ENCODE peak calls at places on chromosomes 4 and X, in eight cellular contexts. M is fibroblast of lung, K is right lobe of liver, O is IMR-90, A is dorsolateral prefrontal cortex, V is uterus, N is tibial artery, Z is lung. H is an unnamed sample.

GRCh38 chr4:829761-830655 is 4.1 kb upstream of the CPLX1 start:
- DNase-seq in M (no peak), K (no peak), O (no peak), A (no peak), V (no peak), N (peak; percentile 61), Z (no peak), H (no peak)

GRCh38 chr4:12239897-12240636 is 811.4 kb upstream of the HS3ST1 start:
- DNase-seq in M (no peak), K (no peak), O (no peak), A (no peak), V (no peak), N (no peak), Z (no peak), H (no peak)

GRCh38 chrX:24993887-24994286 is 21.9 kb downstream of the ARX start:
- DNase-seq in M (no peak), K (no peak), O (no peak), A (no peak), V (no peak), N (no peak), Z (no peak), H (no peak)

GRCh38 chrX:132875705-132876508 is 82.5 kb downstream of the HS6ST2 start:
- DNase-seq in M (no peak), K (no peak), O (no peak), A (no peak), V (no peak), N (no peak), Z (no peak), H (no peak)

GRCh38 chr4:83251074-83251835 is 33.3 kb downstream of the COQ2 start:
- DNase-seq in M (no peak), K (no peak), O (no peak), A (no peak), V (no peak), N (no peak), Z (no peak), H (no peak)

GRCh38 chr4:134935320-134935719 is 733.7 kb upstream of the PABPC4L start:
- DNase-seq in M (no peak), K (no peak), O (no peak), A (peak; percentile 31), V (no peak), N (no peak), Z (no peak), H (no peak)

GRCh38 chr4:138897818-138898226 is 117.8 kb upstream of the NOCT start:
- DNase-seq in M (peak; percentile 98), K (no peak), O (peak; percentile 94), A (no peak), V (no peak), N (no peak), Z (no peak), H (no peak)

GRCh38 chr4:158997660-158998349 is 105.1 kb upstream of the RAPGEF2 start:
- DNase-seq in M (no peak), K (no peak), O (no peak), A (no peak), V (no peak), N (no peak), Z (no peak), H (no peak)

GRCh38 chrX:72409993-72410392 is 104.3 kb upstream of the CITED1 start:
- DNase-seq in M (no peak), K (no peak), O (no peak), A (no peak), V (no peak), N (no peak), Z (no peak), H (no peak)

GRCh38 chrX:27915617-27916016 is 65.6 kb downstream of the DCAF8L1 start:
- DNase-seq in M (peak; percentile 12), K (no peak), O (peak; percentile 24), A (no peak), V (no peak), N (no peak), Z (no peak), H (no peak)

GRCh38 chr4:47209833-47210232 is 178.5 kb downstream of the GABRB1 start:
- DNase-seq in M (peak; percentile 94), K (no peak), O (peak; percentile 90), A (no peak), V (no peak), N (no peak), Z (no peak), H (no peak)

GRCh38 chr4:186416451-186417060 is 138.8 kb downstream of the MTNR1A start:
- DNase-seq in M (no peak), K (no peak), O (no peak), A (no peak), V (no peak), N (no peak), Z (no peak), H (no peak)

DNA sequence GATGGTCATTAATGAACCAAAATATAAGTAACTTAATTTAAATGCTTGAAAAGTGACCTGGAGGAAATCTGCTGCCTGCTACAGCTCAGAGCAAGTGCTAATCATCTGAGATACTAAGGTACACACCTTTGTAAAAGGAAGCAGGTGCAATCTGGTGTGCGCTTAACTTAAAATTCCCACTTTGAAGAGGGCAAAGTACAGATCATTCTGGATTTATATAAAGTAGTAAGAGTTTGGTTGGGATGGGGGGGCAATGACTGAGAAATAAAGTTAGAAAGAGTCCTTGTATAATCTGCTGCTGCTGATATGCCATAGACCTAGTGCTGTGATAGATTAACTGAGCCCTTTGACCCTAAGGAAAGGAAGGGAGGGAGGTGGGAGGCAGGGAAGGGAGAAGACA is 141.0 kb downstream of the MTNR1A start:
- DNase-seq in M (no peak), K (no peak), O (no peak), A (no peak), V (no peak), N (no peak), Z (no peak), H (no peak)
- TF ChIP-seq CTCF in M (no peak), K (no peak), O (no peak), A (no peak), V (no peak), N (no peak), Z (no peak), H (no peak)

DNA sequence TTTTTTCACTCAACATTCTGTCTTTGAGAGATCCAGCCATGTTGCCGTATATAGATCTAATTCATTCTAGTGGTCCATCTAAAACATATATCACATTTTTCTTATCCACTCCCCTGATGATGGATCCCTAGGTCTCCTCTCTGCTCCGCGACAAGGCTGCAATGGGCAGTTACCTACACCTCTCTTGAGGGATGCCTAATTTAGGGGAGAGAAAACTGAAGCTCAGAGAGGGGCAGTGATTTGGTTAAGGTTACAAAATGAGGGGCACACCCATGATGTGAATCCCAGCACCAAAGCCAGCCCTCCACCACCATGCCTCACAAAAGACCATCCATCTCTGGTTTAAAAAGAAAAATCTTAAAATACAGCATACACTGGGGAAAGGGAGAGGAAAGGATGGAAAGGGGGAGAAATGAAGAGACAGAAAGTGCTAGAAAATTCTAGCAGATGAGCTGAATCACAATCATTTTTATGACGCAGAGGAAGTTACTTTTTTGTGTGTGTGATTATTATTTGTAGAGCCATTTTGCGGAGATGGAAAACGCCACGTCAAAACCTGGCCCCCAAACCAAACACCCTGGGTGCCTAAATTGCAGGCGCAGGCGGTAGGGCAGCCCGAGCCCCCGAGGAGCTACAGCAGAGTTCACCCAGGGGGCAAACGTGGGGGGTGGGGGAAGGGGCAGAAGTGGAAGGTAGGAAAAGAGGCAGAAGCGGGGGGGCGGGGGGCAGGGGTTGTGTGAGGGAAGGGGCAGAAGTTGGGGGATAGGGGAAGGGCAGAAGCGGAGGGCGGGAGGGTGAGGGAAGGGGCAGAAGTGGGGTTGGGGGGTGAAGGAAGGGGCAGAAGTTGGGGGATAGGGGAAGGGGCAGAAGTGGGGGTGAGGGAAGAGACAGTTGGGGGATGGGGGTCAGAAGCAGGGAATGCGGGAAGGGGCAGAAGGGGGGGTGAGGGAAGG is 1.3 kb upstream of the TSPYL2 start:
- DNase-seq in M (peak; percentile 19), K (no peak), O (peak; percentile 43), A (no peak), V (no peak), N (no peak), Z (no peak), H (no peak)
- H3K4me3 ChIP-seq in M (peak overlapping the region; percentile 28), K (no peak overlapping the region), O (peak overlapping the region; percentile 30), A (peak overlapping the region; percentile 19), V (peak overlapping the region; percentile 24), N (peak overlapping the region; percentile 88), Z (no peak overlapping the region), H (peak overlapping the region; percentile 77)

DNA sequence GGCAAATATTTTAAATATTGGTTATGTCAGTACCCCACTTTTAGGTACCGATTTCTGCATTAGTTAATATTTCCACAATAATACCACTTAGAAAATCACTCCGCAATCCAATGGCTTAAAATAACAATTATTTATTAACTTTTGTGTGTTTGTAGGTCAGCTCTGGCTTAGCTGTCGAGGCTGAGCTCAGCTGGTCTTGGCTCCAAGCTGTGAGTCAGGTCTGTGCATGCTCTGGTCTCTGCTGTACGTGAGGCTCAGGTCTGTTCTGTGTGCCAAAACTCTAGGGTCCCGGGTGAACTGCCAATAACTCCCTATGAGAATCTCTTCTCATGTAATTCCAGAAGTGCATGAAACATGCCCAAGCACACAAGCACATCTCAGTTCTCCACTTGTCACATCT is 245.8 kb upstream of the GK2 start:
- DNase-seq in M (no peak), K (no peak), O (no peak), A (no peak), V (no peak), N (no peak), Z (no peak), H (no peak)
- H3K27ac ChIP-seq in M (no peak overlapping the region), K (no peak overlapping the region), O (peak overlapping the region; percentile 44), A (no peak overlapping the region), V (no peak overlapping the region), N (peak overlapping the region; percentile 45), Z (no peak overlapping the region), H (no peak overlapping the region)

GRCh38 chr4:156201050-156201449 is 247.4 kb upstream of the CTSO start:
- DNase-seq in M (no peak), K (no peak), O (no peak), A (no peak), V (no peak), N (no peak), Z (no peak), H (no peak)
- TF ChIP-seq CTCF in M (no peak), K (no peak), O (no peak), A (no peak), V (no peak), N (no peak), Z (no peak), H (no peak)

GRCh38 chr4:2666722-2667247 is 89.4 kb downstream of the TNIP2 start:
- DNase-seq in M (no peak), K (no peak), O (no peak), A (no peak), V (no peak), N (no peak), Z (no peak), H (no peak)
- H3K4me3 ChIP-seq in M (peak overlapping the region; percentile 23), K (no peak overlapping the region), O (no peak overlapping the region), A (no peak overlapping the region), V (no peak overlapping the region), N (no peak overlapping the region), Z (no peak overlapping the region), H (no peak overlapping the region)

DNA sequence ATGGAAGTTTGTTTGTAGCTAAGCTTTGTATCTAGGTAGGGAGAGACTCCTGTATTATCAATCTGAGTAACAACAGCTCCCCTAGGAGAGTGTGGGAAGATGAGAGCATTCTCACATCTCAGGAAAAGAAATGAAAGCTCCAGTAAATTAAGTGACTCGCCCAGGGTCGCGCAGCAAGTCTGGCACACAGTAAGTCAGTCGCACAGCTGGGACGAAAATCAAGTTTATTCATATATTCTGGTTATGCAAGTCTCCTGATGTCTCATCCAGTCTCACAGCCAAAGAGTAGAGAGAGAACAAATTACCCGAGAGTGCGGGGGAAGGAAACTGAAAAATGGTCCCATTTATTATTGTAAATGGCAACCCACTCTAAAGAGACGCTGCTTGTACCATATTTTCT is 216.1 kb downstream of the STK32B start:
- DNase-seq in M (peak; percentile 1), K (no peak), O (peak; percentile 25), A (no peak), V (no peak), N (no peak), Z (no peak), H (no peak)
- H3K27ac ChIP-seq in M (no peak overlapping the region), K (no peak overlapping the region), O (no peak overlapping the region), A (no peak overlapping the region), V (no peak overlapping the region), N (no peak overlapping the region), Z (no peak overlapping the region), H (no peak overlapping the region)

H was measured in coronary artery.